ENCODE peak calls at places on chromosome 19, in seven cellular contexts. One of them, this sample, is unnamed.

GRCh38 chr19:30790048-30790680 is 418.0 kb downstream of the ZNF536 start:
- DNase-seq in GM23248: no peak
- DNase-seq in left ventricle myocardium inferior: no peak
- DNase-seq in CD4-positive, CD25-positive, alpha-beta regulatory T cell: no peak
- DNase-seq in astrocyte of the cerebellum: no peak
- DNase-seq in HFF-Myc: no peak
- DNase-seq in foreskin fibroblast: no peak
- DNase-seq in this sample: no peak

GRCh38 chr19:43619262-43620060 is at the start of gene ZNF428:
- DNase-seq in HFF-Myc: peak
- DNase-seq in foreskin fibroblast: peak
- DNase-seq in astrocyte of the cerebellum: peak
- DNase-seq in CD4-positive, CD25-positive, alpha-beta regulatory T cell: peak
- DNase-seq in GM23248: peak
- DNase-seq in left ventricle myocardium inferior: peak
- DNase-seq in this sample: peak

GRCh38 chr19:49801401-49801888 is 11.6 kb downstream of the FUZ start:
- DNase-seq in left ventricle myocardium inferior: no peak
- DNase-seq in HFF-Myc: no peak
- DNase-seq in GM23248: no peak
- DNase-seq in foreskin fibroblast: no peak
- DNase-seq in CD4-positive, CD25-positive, alpha-beta regulatory T cell: no peak
- DNase-seq in astrocyte of the cerebellum: no peak
- DNase-seq in this sample: no peak

GRCh38 chr19:49690656-49691242 is at the start of gene CPT1C:
- DNase-seq in astrocyte of the cerebellum: peak
- DNase-seq in left ventricle myocardium inferior: peak
- DNase-seq in foreskin fibroblast: peak
- DNase-seq in CD4-positive, CD25-positive, alpha-beta regulatory T cell: peak
- DNase-seq in HFF-Myc: no peak
- DNase-seq in GM23248: peak
- DNase-seq in this sample: peak

GRCh38 chr19:7397687-7398086 is 49.0 kb downstream of the ARHGEF18 start:
- DNase-seq in foreskin fibroblast: peak
- DNase-seq in astrocyte of the cerebellum: peak
- DNase-seq in left ventricle myocardium inferior: no peak
- DNase-seq in HFF-Myc: peak
- DNase-seq in GM23248: peak
- DNase-seq in CD4-positive, CD25-positive, alpha-beta regulatory T cell: no peak
- DNase-seq in this sample: peak

GRCh38 chr19:16217671-16218464 is 20.2 kb downstream of the AP1M1 start:
- DNase-seq in left ventricle myocardium inferior: no peak
- DNase-seq in astrocyte of the cerebellum: no peak
- DNase-seq in GM23248: no peak
- DNase-seq in CD4-positive, CD25-positive, alpha-beta regulatory T cell: no peak
- DNase-seq in HFF-Myc: no peak
- DNase-seq in foreskin fibroblast: no peak
- DNase-seq in this sample: no peak

GRCh38 chr19:17398902-17399527 is 5.0 kb upstream of the CCDC194 start:
- DNase-seq in CD4-positive, CD25-positive, alpha-beta regulatory T cell: no peak
- DNase-seq in left ventricle myocardium inferior: no peak
- DNase-seq in astrocyte of the cerebellum: no peak
- DNase-seq in foreskin fibroblast: no peak
- DNase-seq in HFF-Myc: no peak
- DNase-seq in GM23248: no peak
- DNase-seq in this sample: no peak

GRCh38 chr19:55980415-55980814 is 6.2 kb upstream of the NLRP5 start:
- DNase-seq in left ventricle myocardium inferior: no peak
- DNase-seq in astrocyte of the cerebellum: no peak
- DNase-seq in foreskin fibroblast: no peak
- DNase-seq in GM23248: no peak
- DNase-seq in CD4-positive, CD25-positive, alpha-beta regulatory T cell: no peak
- DNase-seq in HFF-Myc: no peak
- DNase-seq in this sample: no peak

GRCh38 chr19:55255618-55256423 is 3.0 kb downstream of the PPP6R1 start:
- DNase-seq in astrocyte of the cerebellum: no peak
- DNase-seq in GM23248: peak
- DNase-seq in HFF-Myc: no peak
- DNase-seq in left ventricle myocardium inferior: no peak
- DNase-seq in CD4-positive, CD25-positive, alpha-beta regulatory T cell: no peak
- DNase-seq in foreskin fibroblast: no peak
- DNase-seq in this sample: no peak

GRCh38 chr19:1503089-1503924 is 9.5 kb downstream of the ADAMTSL5 start:
- DNase-seq in astrocyte of the cerebellum: no peak
- DNase-seq in HFF-Myc: no peak
- DNase-seq in CD4-positive, CD25-positive, alpha-beta regulatory T cell: peak
- DNase-seq in GM23248: peak
- DNase-seq in left ventricle myocardium inferior: no peak
- DNase-seq in foreskin fibroblast: peak
- DNase-seq in this sample: peak

GRCh38 chr19:5172859-5173577 is 167.6 kb downstream of the PTPRS start:
- DNase-seq in astrocyte of the cerebellum: peak
- DNase-seq in HFF-Myc: peak
- DNase-seq in GM23248: peak
- DNase-seq in left ventricle myocardium inferior: no peak
- DNase-seq in foreskin fibroblast: peak
- DNase-seq in CD4-positive, CD25-positive, alpha-beta regulatory T cell: no peak
- DNase-seq in this sample: peak

GRCh38 chr19:55213547-55213946 is 4.2 kb upstream of the PTPRH start:
- DNase-seq in foreskin fibroblast: no peak
- DNase-seq in CD4-positive, CD25-positive, alpha-beta regulatory T cell: no peak
- DNase-seq in astrocyte of the cerebellum: no peak
- DNase-seq in left ventricle myocardium inferior: no peak
- DNase-seq in HFF-Myc: no peak
- DNase-seq in GM23248: no peak
- DNase-seq in this sample: no peak

GRCh38 chr19:50728084-50728737 is 5.0 kb downstream of the CLEC11A start:
- DNase-seq in HFF-Myc: peak
- DNase-seq in CD4-positive, CD25-positive, alpha-beta regulatory T cell: no peak
- DNase-seq in left ventricle myocardium inferior: peak
- DNase-seq in GM23248: peak
- DNase-seq in astrocyte of the cerebellum: no peak
- DNase-seq in foreskin fibroblast: peak
- DNase-seq in this sample: peak

GRCh38 chr19:58577581-58578429 is 4.7 kb upstream of the MZF1 start:
- DNase-seq in GM23248: no peak
- DNase-seq in HFF-Myc: no peak
- DNase-seq in foreskin fibroblast: no peak
- DNase-seq in left ventricle myocardium inferior: peak
- DNase-seq in CD4-positive, CD25-positive, alpha-beta regulatory T cell: no peak
- DNase-seq in astrocyte of the cerebellum: no peak
- DNase-seq in this sample: no peak

GRCh38 chr19:6066661-6067646 is 43.3 kb downstream of the RFX2 start:
- DNase-seq in foreskin fibroblast: peak
- DNase-seq in astrocyte of the cerebellum: peak
- DNase-seq in CD4-positive, CD25-positive, alpha-beta regulatory T cell: no peak
- DNase-seq in HFF-Myc: no peak
- DNase-seq in left ventricle myocardium inferior: peak
- DNase-seq in GM23248: peak
- DNase-seq in this sample: peak

GRCh38 chr19:38554676-38555141 is 63.0 kb downstream of the MAP4K1 start:
- DNase-seq in GM23248: no peak
- DNase-seq in astrocyte of the cerebellum: no peak
- DNase-seq in left ventricle myocardium inferior: no peak
- DNase-seq in HFF-Myc: no peak
- DNase-seq in CD4-positive, CD25-positive, alpha-beta regulatory T cell: no peak
- DNase-seq in foreskin fibroblast: no peak
- DNase-seq in this sample: no peak

GRCh38 chr19:10290876-10291553 is 1.3 kb downstream of the ICAM5 start:
- DNase-seq in HFF-Myc: no peak
- DNase-seq in CD4-positive, CD25-positive, alpha-beta regulatory T cell: peak
- DNase-seq in foreskin fibroblast: peak
- DNase-seq in left ventricle myocardium inferior: peak
- DNase-seq in astrocyte of the cerebellum: no peak
- DNase-seq in GM23248: peak
- DNase-seq in this sample: peak

GRCh38 chr19:927044-927706 is 1.3 kb downstream of the ARID3A start:
- DNase-seq in astrocyte of the cerebellum: no peak
- DNase-seq in left ventricle myocardium inferior: peak
- DNase-seq in foreskin fibroblast: peak
- DNase-seq in HFF-Myc: no peak
- DNase-seq in GM23248: peak
- DNase-seq in CD4-positive, CD25-positive, alpha-beta regulatory T cell: no peak
- DNase-seq in this sample: peak

GRCh38 chr19:27793128-27793643 is 1419.8 kb downstream of the UQCRFS1 start:
- DNase-seq in astrocyte of the cerebellum: no peak
- DNase-seq in left ventricle myocardium inferior: peak
- DNase-seq in GM23248: peak
- DNase-seq in CD4-positive, CD25-positive, alpha-beta regulatory T cell: peak
- DNase-seq in HFF-Myc: peak
- DNase-seq in foreskin fibroblast: peak
- DNase-seq in this sample: peak

GRCh38 chr19:30167206-30167903 is 204.8 kb upstream of the ZNF536 start:
- DNase-seq in foreskin fibroblast: no peak
- DNase-seq in HFF-Myc: no peak
- DNase-seq in GM23248: no peak
- DNase-seq in astrocyte of the cerebellum: no peak
- DNase-seq in CD4-positive, CD25-positive, alpha-beta regulatory T cell: no peak
- DNase-seq in left ventricle myocardium inferior: no peak
- DNase-seq in this sample: no peak

DNA sequence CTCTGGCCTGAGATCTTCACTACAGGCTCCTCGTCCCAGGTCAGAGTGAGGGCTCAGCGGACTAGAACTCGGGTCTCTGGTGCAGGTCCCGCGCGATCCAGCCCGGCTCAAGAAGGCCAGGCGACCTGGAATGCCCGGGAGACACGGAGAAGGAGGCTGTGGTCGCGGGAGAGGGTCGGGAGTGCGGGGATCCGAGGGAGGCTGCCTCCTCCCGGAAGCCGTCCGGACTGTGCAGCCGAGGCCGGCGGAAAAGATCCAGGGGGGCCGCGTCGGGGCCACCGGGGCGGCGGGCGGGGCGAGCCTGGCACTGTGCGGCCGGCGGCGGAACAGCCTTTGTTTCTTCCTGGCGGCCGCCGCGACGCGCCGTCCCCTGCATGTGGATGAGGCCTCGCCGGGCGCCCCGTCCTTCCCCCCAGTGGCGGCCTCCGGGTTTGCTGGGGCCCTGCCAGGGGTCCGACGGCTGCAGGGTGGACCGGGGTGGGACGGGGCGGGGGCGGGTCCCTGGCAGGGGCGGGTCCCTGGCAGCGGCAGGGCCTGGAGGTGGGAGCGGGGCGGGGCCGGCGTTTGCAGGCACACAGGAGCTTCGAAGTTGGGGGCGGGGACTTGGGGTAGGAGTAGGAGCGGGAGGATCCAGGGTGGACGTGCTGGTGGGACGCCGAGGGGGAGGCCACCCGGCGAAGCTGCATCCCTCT is 1.0 kb upstream of the SLC7A10 start:
- DNase-seq in HFF-Myc: no peak
- DNase-seq in astrocyte of the cerebellum: no peak
- DNase-seq in GM23248: peak
- DNase-seq in foreskin fibroblast: no peak
- DNase-seq in CD4-positive, CD25-positive, alpha-beta regulatory T cell: no peak
- DNase-seq in left ventricle myocardium inferior: no peak
- DNase-seq in this sample: peak
- H3K4me3 ChIP-seq in HFF-Myc: no peak
- H3K4me3 ChIP-seq in astrocyte of the cerebellum: no peak
- H3K4me3 ChIP-seq in GM23248: no peak
- H3K4me3 ChIP-seq in foreskin fibroblast: no peak
- H3K4me3 ChIP-seq in CD4-positive, CD25-positive, alpha-beta regulatory T cell: no peak
- H3K4me3 ChIP-seq in left ventricle myocardium inferior: peak
- H3K4me3 ChIP-seq in this sample: peak

GRCh38 chr19:57058871-57059270 is 60.9 kb upstream of the USP29 start:
- DNase-seq in left ventricle myocardium inferior: no peak
- DNase-seq in foreskin fibroblast: no peak
- DNase-seq in HFF-Myc: no peak
- DNase-seq in CD4-positive, CD25-positive, alpha-beta regulatory T cell: no peak
- DNase-seq in GM23248: no peak
- DNase-seq in astrocyte of the cerebellum: no peak
- DNase-seq in this sample: no peak
- H3K4me3 ChIP-seq in left ventricle myocardium inferior: no peak
- H3K4me3 ChIP-seq in foreskin fibroblast: no peak
- H3K4me3 ChIP-seq in HFF-Myc: no peak
- H3K4me3 ChIP-seq in CD4-positive, CD25-positive, alpha-beta regulatory T cell: no peak
- H3K4me3 ChIP-seq in GM23248: no peak
- H3K4me3 ChIP-seq in astrocyte of the cerebellum: no peak
- H3K4me3 ChIP-seq in this sample: no peak

GRCh38 chr19:41376241-41376997 is at the start of gene TMEM91:
- DNase-seq in HFF-Myc: no peak
- DNase-seq in foreskin fibroblast: no peak
- DNase-seq in left ventricle myocardium inferior: peak
- DNase-seq in GM23248: peak
- DNase-seq in CD4-positive, CD25-positive, alpha-beta regulatory T cell: no peak
- DNase-seq in astrocyte of the cerebellum: no peak
- DNase-seq in this sample: peak

GRCh38 chr19:41377977-41378707 is 1.8 kb downstream of the TMEM91 start:
- DNase-seq in HFF-Myc: no peak
- DNase-seq in astrocyte of the cerebellum: no peak
- DNase-seq in left ventricle myocardium inferior: no peak
- DNase-seq in CD4-positive, CD25-positive, alpha-beta regulatory T cell: no peak
- DNase-seq in foreskin fibroblast: no peak
- DNase-seq in GM23248: no peak
- DNase-seq in this sample: no peak

GRCh38 chr19:41373993-41374392 is 2.3 kb upstream of the TMEM91 start:
- DNase-seq in left ventricle myocardium inferior: peak
- DNase-seq in HFF-Myc: peak
- DNase-seq in GM23248: peak
- DNase-seq in CD4-positive, CD25-positive, alpha-beta regulatory T cell: no peak
- DNase-seq in foreskin fibroblast: peak
- DNase-seq in astrocyte of the cerebellum: peak
- DNase-seq in this sample: peak

GRCh38 chr19:41371541-41371940 is 4.8 kb upstream of the TMEM91 start:
- DNase-seq in left ventricle myocardium inferior: no peak
- DNase-seq in CD4-positive, CD25-positive, alpha-beta regulatory T cell: no peak
- DNase-seq in GM23248: no peak
- DNase-seq in HFF-Myc: no peak
- DNase-seq in astrocyte of the cerebellum: no peak
- DNase-seq in foreskin fibroblast: no peak
- DNase-seq in this sample: no peak

DNA sequence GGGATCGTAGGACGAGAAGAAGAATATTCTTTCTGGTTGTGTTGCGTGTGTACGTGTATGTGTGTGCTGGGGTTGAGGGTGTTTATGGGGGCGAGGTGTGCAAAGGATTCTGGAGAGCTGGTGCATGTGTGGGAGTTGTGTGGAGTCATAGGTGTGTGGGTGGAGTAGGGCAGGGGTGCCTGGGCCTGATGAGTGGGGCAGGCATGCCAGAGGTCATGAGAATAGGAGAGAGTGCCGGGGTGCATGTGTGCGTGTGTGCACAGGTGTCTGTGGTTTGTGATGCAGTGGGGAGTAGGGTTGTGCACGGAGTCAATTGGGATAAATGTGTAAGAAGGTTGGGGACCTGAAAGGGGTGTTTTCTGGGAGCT is 649 bp downstream of the TMEM91 start:
- DNase-seq in foreskin fibroblast: no peak
- DNase-seq in left ventricle myocardium inferior: no peak
- DNase-seq in astrocyte of the cerebellum: no peak
- DNase-seq in CD4-positive, CD25-positive, alpha-beta regulatory T cell: no peak
- DNase-seq in HFF-Myc: no peak
- DNase-seq in GM23248: peak
- DNase-seq in this sample: no peak
- H3K4me3 ChIP-seq in foreskin fibroblast: peak
- H3K4me3 ChIP-seq in left ventricle myocardium inferior: peak
- H3K4me3 ChIP-seq in astrocyte of the cerebellum: peak
- H3K4me3 ChIP-seq in CD4-positive, CD25-positive, alpha-beta regulatory T cell: peak
- H3K4me3 ChIP-seq in HFF-Myc: no peak
- H3K4me3 ChIP-seq in GM23248: peak
- H3K4me3 ChIP-seq in this sample: peak

DNA sequence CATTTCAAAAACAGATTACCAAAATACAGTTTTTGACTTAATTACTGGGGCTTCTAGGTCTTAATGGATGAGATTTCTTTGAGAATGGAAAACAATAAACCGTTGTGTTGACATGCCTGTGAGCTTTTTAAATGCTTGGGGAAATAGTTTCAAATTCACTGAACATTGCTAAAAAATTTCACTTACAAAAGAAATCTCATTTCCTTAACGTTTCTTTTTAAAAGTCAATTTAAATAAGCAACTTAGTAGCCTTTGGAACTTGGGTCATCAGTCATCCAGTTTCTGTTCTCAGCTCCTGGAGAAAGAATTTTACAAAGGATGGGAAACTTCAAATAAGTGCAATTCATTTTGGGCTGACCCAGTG is 4.4 kb downstream of the ZC3H4 start:
- DNase-seq in astrocyte of the cerebellum: no peak
- DNase-seq in GM23248: no peak
- DNase-seq in left ventricle myocardium inferior: no peak
- DNase-seq in foreskin fibroblast: peak
- DNase-seq in HFF-Myc: no peak
- DNase-seq in CD4-positive, CD25-positive, alpha-beta regulatory T cell: no peak
- DNase-seq in this sample: no peak
- H3K4me3 ChIP-seq in astrocyte of the cerebellum: peak
- H3K4me3 ChIP-seq in GM23248: peak
- H3K4me3 ChIP-seq in left ventricle myocardium inferior: peak
- H3K4me3 ChIP-seq in foreskin fibroblast: peak
- H3K4me3 ChIP-seq in HFF-Myc: peak
- H3K4me3 ChIP-seq in CD4-positive, CD25-positive, alpha-beta regulatory T cell: peak
- H3K4me3 ChIP-seq in this sample: no peak

This sample was measured in choroid plexus epithelial cell.